ENCODE peak calls at places on chromosomes 5 and 9, in eight cellular contexts. L is naive thymus-derived CD4-positive, alpha-beta T cell; X is Panc1; A is BE2C; V is IMR-90; U is heart left ventricle; S is CD8-positive, alpha-beta memory T cell; R is CD8-positive, alpha-beta T cell. Y is an unnamed sample. For H3K36me3, the result is how much of the 10 kb centered on the place peaks cover.

GRCh38 chr5:82164109-82164956 is 113.8 kb downstream of the RPS23 start:
- DNase-seq in U (no peak), R (no peak), X (no peak), A (no peak), L (no peak), V (peak), S (no peak), Y (no peak)

GRCh38 chr5:31464081-31464480 is 67.8 kb downstream of the DROSHA start:
- DNase-seq in A (no peak), X (no peak), U (no peak), R (no peak), V (no peak), S (no peak), L (no peak), Y (no peak)

GRCh38 chr9:125815568-125815967 is 68.4 kb downstream of the PBX3 start:
- DNase-seq in S (no peak), L (no peak), X (peak), V (peak), U (no peak), R (no peak), A (no peak), Y (no peak)

GRCh38 chr5:133499896-133500295 is 112.4 kb downstream of the FSTL4 start:
- DNase-seq in X (no peak), V (no peak), A (no peak), R (no peak), U (no peak), S (no peak), L (no peak), Y (no peak)

GRCh38 chr5:139205586-139205985 is 7.4 kb upstream of the SIL1 start:
- DNase-seq in V (no peak), A (no peak), R (no peak), U (no peak), S (no peak), L (no peak), X (no peak), Y (no peak)

GRCh38 chr5:138275379-138275782 is 960 bp upstream of the GFRA3 start:
- DNase-seq in S (no peak), U (no peak), A (peak), L (no peak), X (no peak), R (no peak), V (no peak), Y (no peak)

GRCh38 chr5:33817301-33817700 is 74.5 kb downstream of the ADAMTS12 start:
- DNase-seq in X (no peak), V (no peak), S (no peak), L (no peak), U (no peak), R (no peak), A (no peak), Y (no peak)

GRCh38 chr9:80605129-80605528 is 1033.4 kb downstream of the TLE4 start:
- DNase-seq in L (no peak), U (no peak), R (no peak), X (peak), A (no peak), V (peak), S (no peak), Y (no peak)

GRCh38 chr9:136971746-136972145 is 5.6 kb upstream of the PTGDS start:
- DNase-seq in U (no peak), V (no peak), S (no peak), L (no peak), A (no peak), X (no peak), R (no peak), Y (no peak)

GRCh38 chr9:131485728-131486381 is 16.9 kb upstream of the POMT1 start:
- DNase-seq in X (no peak), U (no peak), L (no peak), R (no peak), S (no peak), A (no peak), V (no peak), Y (no peak)

GRCh38 chr9:131490514-131490913 is 12.2 kb upstream of the POMT1 start:
- DNase-seq in L (no peak), X (no peak), V (no peak), S (no peak), A (no peak), R (no peak), U (no peak), Y (no peak)

GRCh38 chr9:131485206-131485605 is 17.5 kb upstream of the POMT1 start:
- DNase-seq in X (no peak), R (no peak), U (no peak), V (no peak), A (no peak), L (no peak), S (no peak), Y (no peak)

GRCh38 chr9:131487001-131487400 is 15.7 kb upstream of the POMT1 start:
- DNase-seq in R (no peak), S (no peak), A (no peak), V (no peak), X (no peak), L (no peak), U (no peak), Y (no peak)

GRCh38 chr9:131487621-131488031 is 15.1 kb upstream of the POMT1 start:
- DNase-seq in L (no peak), U (no peak), S (no peak), V (no peak), A (no peak), X (no peak), R (no peak), Y (no peak)
- H3K36me3 ChIP-seq in L (under half), U (under half), S (half or more), V (half or more), A (half or more), X (under half), R (half or more), Y (half or more)

DNA sequence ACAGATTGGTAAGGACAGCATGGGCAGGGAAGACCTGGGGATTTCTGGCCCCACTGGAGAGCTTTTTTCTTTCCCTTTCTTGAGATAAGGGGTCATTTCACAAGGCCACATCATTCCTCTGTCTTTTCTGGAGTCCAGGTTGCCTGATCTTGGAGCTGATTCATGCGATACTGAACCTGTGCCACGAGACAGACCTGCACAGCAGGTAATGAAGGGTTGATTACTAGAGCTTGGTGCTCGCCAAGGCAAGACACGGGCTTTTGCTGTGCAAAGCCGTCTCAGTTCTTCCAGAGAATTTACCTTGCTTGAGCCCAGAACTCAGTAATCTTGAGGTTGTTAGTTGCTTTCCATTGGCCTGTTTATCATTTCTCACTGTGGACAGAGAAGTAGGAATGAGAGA is 39.2 kb downstream of the NUP188 start:
- DNase-seq in X (no peak), A (no peak), R (no peak), V (no peak), S (no peak), U (no peak), L (no peak), Y (no peak)
- H3K36me3 ChIP-seq in X (under half), A (half or more), R (half or more), V (under half), S (under half), U (under half), L (under half), Y (under half)

GRCh38 chr9:92066131-92066530 is 49.1 kb downstream of the SPTLC1 start:
- DNase-seq in U (no peak), R (no peak), L (no peak), X (no peak), A (no peak), S (no peak), V (no peak), Y (no peak)
- H3K36me3 ChIP-seq in U (under half), R (under half), L (under half), X (under half), A (under half), S (under half), V (under half), Y (under half)

GRCh38 chr9:110133608-110134214 is 74.2 kb downstream of the C9orf152 start:
- DNase-seq in A (no peak), U (no peak), R (no peak), V (peak), L (no peak), X (no peak), S (no peak), Y (no peak)

GRCh38 chr9:110135858-110136257 is 72.1 kb downstream of the C9orf152 start:
- DNase-seq in L (no peak), X (no peak), S (no peak), R (no peak), U (no peak), V (peak), A (no peak), Y (no peak)

GRCh38 chr9:110131499-110131898 is 76.5 kb downstream of the C9orf152 start:
- DNase-seq in L (no peak), A (no peak), V (peak), X (no peak), S (no peak), U (no peak), R (no peak), Y (no peak)

GRCh38 chr9:110130791-110131416 is 77.1 kb downstream of the C9orf152 start:
- DNase-seq in U (no peak), R (no peak), V (no peak), A (no peak), L (no peak), X (no peak), S (no peak), Y (no peak)

GRCh38 chr9:110133059-110133458 is 74.9 kb downstream of the C9orf152 start:
- DNase-seq in U (no peak), S (no peak), V (no peak), L (no peak), R (no peak), X (no peak), A (no peak), Y (no peak)
- H3K36me3 ChIP-seq in U (under half), S (under half), V (under half), L (under half), R (under half), X (under half), A (under half), Y (under half)

DNA sequence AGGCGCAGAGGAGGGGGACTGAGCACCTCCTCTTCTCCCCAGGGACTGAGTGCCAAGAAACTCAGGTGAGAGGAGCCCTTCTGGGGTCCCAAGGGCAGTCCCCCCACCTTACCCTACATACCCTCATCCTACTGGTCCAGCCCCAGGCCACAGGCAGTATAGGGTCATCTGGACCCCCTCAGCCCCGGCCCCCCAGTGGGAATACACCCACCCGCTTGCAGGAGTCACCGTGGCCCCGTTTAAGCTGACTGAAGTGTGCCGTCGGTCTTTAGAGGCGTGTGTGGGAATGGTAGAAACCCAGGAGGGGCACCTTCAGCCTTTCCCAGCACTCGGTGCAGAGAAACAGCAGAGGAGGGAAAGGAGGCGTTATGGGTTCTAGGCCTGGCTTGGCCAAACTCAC is 30.8 kb downstream of the COL15A1 start:
- DNase-seq in A (no peak), R (no peak), U (no peak), L (no peak), S (no peak), V (no peak), X (no peak), Y (peak)
- H3K36me3 ChIP-seq in A (under half), R (under half), U (under half), L (under half), S (under half), V (under half), X (under half), Y (under half)

DNA sequence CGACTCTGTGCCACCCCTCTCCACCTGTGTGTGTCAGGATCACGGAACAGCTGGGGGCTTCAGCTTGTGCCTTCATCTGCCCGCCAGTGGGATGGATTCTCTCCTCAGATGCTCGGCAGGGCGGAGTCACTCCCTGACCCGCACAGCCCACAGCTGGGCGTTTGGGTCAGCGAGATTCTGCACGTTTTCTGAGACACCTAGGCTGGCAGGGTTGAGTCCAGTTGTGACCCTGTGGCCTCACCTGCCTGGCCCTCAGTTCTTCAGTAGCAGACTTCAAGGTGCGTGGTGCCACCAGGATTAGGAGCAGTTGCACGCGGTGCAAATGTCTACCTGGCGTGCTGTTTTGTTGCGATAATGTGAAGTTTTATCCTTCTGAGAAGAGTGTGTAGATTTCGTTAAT is 5.0 kb downstream of the NDUFS6 start:
- DNase-seq in U (no peak), R (no peak), V (no peak), X (no peak), A (no peak), S (no peak), L (no peak), Y (no peak)
- H3K36me3 ChIP-seq in U (under half), R (half or more), V (half or more), X (under half), A (half or more), S (under half), L (under half), Y (half or more)

GRCh38 chr5:54458221-54458620 is 2.7 kb downstream of the HSPB3 start:
- DNase-seq in A (no peak), L (no peak), R (no peak), V (no peak), X (no peak), U (no peak), S (no peak), Y (no peak)
- H3K36me3 ChIP-seq in A (under half), L (under half), R (under half), V (under half), X (under half), U (under half), S (under half), Y (under half)

GRCh38 chr9:129136446-129137049 is 25.3 kb downstream of the PTPA start:
- DNase-seq in R (no peak), X (no peak), L (no peak), U (no peak), V (no peak), A (no peak), S (no peak), Y (no peak)
- H3K36me3 ChIP-seq in R (under half), X (under half), L (under half), U (under half), V (under half), A (under half), S (under half), Y (under half)

DNA sequence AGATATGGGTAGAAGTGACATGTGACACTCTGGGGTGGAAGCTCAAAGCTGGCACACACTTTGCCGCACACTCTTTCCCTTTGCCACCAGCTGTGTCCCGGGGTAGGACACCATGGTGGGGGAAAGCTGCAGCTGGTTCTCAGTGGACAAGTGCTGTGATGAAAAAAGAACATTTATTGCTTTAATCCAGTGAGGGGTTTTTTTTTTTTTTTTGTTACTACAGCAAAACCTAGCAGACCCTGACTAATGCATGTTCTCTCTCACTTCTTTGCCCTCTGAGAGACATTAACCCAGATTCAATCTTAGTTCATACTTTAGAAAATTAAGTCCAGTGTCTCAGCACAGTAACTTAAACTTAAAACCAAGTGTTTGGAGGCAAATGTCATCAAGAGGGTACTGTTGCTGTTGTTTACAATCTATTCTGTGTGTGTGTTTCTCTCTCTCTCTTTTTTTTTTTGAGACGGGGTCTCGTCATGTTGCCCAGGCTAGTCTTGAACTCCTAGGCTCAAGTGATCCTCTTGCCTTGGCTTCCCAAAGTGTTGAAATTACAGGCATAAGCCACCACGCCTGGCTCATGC is 84.6 kb upstream of the TBC1D2 start:
- DNase-seq in L (no peak), A (no peak), R (no peak), S (no peak), X (no peak), U (no peak), V (no peak), Y (no peak)
- H3K36me3 ChIP-seq in L (under half), A (under half), R (under half), S (under half), X (under half), U (under half), V (under half), Y (under half)

DNA sequence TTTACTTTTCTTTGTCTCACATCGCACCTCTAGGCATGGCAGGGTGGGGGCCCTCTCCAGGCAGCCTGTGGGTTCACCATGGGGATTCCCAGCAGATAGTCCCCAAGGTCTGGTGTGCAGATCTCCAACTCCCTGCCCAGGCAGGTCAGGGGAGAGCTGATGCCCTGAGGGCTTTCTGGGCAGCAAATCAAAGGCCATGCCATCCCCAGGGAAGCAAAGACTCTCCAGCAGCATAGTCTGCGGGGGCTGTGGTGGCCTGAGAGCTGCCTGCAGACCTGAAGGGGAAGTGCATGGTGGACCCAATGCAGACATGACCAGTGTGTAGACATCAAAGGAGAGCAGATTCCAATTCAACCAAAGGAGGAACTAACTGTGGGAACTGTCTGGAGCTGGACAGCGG is 7.7 kb downstream of the NEURL1B start:
- DNase-seq in L (no peak), V (no peak), X (no peak), S (no peak), U (no peak), R (no peak), A (peak), Y (no peak)
- H3K36me3 ChIP-seq in L (under half), V (under half), X (under half), S (under half), U (under half), R (under half), A (under half), Y (under half)

Y was measured in kidney.